ENCODE peak calls at places on chromosomes 2 and 18, in eight cellular contexts. Y is left lung, S is cardiac fibroblast, O is ovary, V is epithelial cell of esophagus, R is A549, H is cardiac muscle cell, M is AG10803. T is an unnamed sample.

GRCh38 chr2:164826293-164827243 is 15.1 kb downstream of the COBLL1 start:
- DNase-seq in H (no peak), S (peak; percentile 54), V (peak; percentile 84), R (no peak), M (peak; percentile 73), Y (no peak), O (no peak), T (no peak)

GRCh38 chr2:126656311-126657145 is 570 bp downstream of the GYPC start:
- DNase-seq in O (peak; percentile 77), R (no peak), V (no peak), M (peak; percentile 58), S (peak; percentile 55), Y (peak; percentile 90), H (peak; percentile 56), T (no peak)

GRCh38 chr18:26566874-26567273 is 18.5 kb upstream of the KCTD1 start:
- DNase-seq in O (no peak), M (no peak), H (no peak), Y (no peak), R (no peak), V (no peak), S (no peak), T (no peak)

GRCh38 chr2:170141865-170142264 is 36.1 kb upstream of the MYO3B start:
- DNase-seq in V (no peak), R (no peak), O (no peak), M (no peak), Y (no peak), H (no peak), S (no peak), T (no peak)

GRCh38 chr18:58227361-58227930 is 183.4 kb downstream of the NEDD4L start:
- DNase-seq in O (no peak), H (no peak), Y (no peak), V (no peak), M (no peak), R (no peak), S (no peak), T (no peak)

GRCh38 chr2:155318710-155319109 is 620.2 kb downstream of the KCNJ3 start:
- DNase-seq in R (no peak), V (no peak), S (no peak), M (no peak), H (no peak), O (no peak), Y (no peak), T (no peak)

GRCh38 chr18:27583021-27583420 is 397.9 kb upstream of the CHST9 start:
- DNase-seq in O (no peak), V (peak; percentile 45), Y (no peak), R (no peak), H (no peak), S (peak; percentile 43), M (no peak), T (no peak)

GRCh38 chr2:238835726-238836301 is 12.1 kb upstream of the TWIST2 start:
- DNase-seq in Y (no peak), O (no peak), H (no peak), S (no peak), M (no peak), V (no peak), R (no peak), T (no peak)

GRCh38 chr2:113240150-113240914 is 38.4 kb downstream of the PAX8 start:
- DNase-seq in Y (peak; percentile 89), S (peak; percentile 95), O (peak; percentile 86), M (peak; percentile 93), H (no peak), V (peak; percentile 98), R (peak; percentile 74), T (peak; percentile 78)

GRCh38 chr2:220163486-220163885 is 536.1 kb downstream of the SLC4A3 start:
- DNase-seq in M (no peak), R (no peak), V (peak; percentile 27), Y (no peak), S (no peak), O (no peak), H (no peak), T (no peak)

GRCh38 chr18:3823073-3823472 is 373.1 kb downstream of the TGIF1 start:
- DNase-seq in H (no peak), Y (no peak), V (no peak), S (no peak), O (no peak), R (no peak), M (no peak), T (no peak)

GRCh38 chr2:26081601-26082000 is 47.7 kb downstream of the RAB10 start:
- DNase-seq in S (no peak), Y (no peak), R (no peak), O (no peak), M (no peak), H (no peak), V (no peak), T (no peak)
- H3K4me3 ChIP-seq in S (no peak overlapping the region), Y (no peak overlapping the region), R (no peak overlapping the region), O (no peak overlapping the region), M (no peak overlapping the region), H (no peak overlapping the region), V (no peak overlapping the region), T (no peak overlapping the region)

DNA sequence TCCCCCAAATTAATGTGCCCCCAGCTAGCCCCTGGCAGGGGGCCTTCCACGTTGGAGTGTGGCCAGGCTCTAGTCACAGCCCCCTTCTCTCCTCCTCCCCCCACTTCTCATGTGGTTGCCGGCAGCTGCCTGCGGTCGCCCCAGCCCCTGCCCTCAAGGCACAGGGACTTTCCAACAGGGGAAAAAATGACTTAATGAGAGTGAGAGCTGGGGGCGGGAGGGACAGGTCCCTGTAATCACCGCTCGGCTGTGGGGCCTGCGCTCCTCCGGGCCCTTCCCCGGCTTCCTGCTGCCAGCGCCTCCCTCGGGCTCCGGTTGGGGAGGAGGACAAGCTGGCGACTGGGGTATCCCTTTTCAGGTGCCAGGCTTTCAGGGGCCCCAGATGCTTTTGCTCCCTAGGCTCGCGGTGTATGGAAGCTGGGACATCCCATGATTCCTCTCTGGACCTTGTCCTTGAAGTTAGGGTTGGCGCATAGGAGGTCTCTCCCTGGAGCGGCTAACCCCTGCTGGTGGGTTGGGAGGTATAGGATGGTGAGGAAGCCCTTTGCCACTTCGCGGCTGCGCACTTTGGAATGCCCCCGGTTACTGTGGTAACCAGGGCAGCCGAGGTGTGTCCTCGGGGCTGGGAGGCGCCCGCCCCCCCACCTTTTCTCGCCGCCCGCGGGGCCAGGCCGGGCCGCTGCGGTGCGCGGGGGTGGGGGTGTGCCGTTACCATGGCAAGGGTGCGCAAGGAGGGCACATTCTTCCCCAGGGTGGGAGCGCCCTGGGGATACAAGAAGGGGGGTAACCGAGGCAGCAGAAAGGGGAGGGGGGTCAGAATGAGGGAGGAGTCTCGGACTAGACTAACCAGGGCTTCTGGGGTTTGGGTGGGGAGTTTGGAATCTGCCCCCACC is 16.1 kb downstream of the WNT10A start:
- DNase-seq in Y (no peak), S (no peak), R (peak; percentile 43), H (no peak), M (no peak), O (no peak), V (peak; percentile 69), T (no peak)
- TF ChIP-seq CTCF in Y (no peak), S (no peak), R (no peak), H (peak; percentile 6), M (no peak), O (no peak), V (no peak), T (no peak)

GRCh38 chr2:233063269-233063975 is 3.3 kb downstream of the INPP5D start:
- DNase-seq in O (no peak), S (no peak), Y (no peak), M (no peak), V (no peak), H (peak; percentile 20), R (peak; percentile 18), T (no peak)

GRCh38 chr2:233064526-233065199 is 4.5 kb downstream of the INPP5D start:
- DNase-seq in R (no peak), H (no peak), V (no peak), M (peak; percentile 9), Y (peak; percentile 75), S (peak; percentile 10), O (no peak), T (no peak)

GRCh38 chr2:233062447-233062842 is 2.3 kb downstream of the INPP5D start:
- DNase-seq in V (no peak), M (no peak), O (no peak), R (no peak), S (no peak), Y (no peak), H (no peak), T (no peak)

GRCh38 chr2:233062946-233063268 is 2.8 kb downstream of the INPP5D start:
- DNase-seq in Y (no peak), H (no peak), V (no peak), S (no peak), O (no peak), R (no peak), M (no peak), T (no peak)

DNA sequence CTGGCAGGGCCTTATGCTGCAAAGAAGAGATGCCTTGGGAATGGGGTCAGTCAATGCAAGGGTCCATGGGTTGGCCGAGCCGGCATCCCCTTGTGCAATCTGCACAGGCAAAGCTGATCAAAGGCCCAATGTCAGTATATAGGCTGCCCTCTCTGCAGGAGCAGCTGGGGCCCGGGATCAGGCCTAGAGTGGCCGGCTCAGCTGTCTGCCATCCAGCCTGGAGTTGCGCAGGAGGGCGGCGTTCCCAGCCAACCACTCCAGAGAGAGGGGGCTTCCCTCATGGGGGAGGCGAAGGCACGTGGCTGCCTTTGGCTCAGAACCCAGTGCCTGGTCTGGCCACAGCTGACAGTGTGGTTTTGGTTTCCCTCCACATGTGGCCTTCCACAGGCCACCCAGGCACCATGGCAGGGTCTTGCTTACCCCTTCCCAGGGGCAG is 3.9 kb downstream of the INPP5D start:
- DNase-seq in H (no peak), M (no peak), S (no peak), Y (peak; percentile 72), R (no peak), V (no peak), O (no peak), T (no peak)
- H3K4me3 ChIP-seq in H (no peak overlapping the region), M (no peak overlapping the region), S (no peak overlapping the region), Y (no peak overlapping the region), R (no peak overlapping the region), V (no peak overlapping the region), O (no peak overlapping the region), T (no peak overlapping the region)

GRCh38 chr2:241959751-241960269 is 90.3 kb downstream of the RTP5 start:
- DNase-seq in V (no peak), S (no peak), H (no peak), O (no peak), Y (no peak), R (no peak), M (no peak), T (no peak)

GRCh38 chr2:241964133-241964532 is 94.6 kb downstream of the RTP5 start:
- DNase-seq in R (no peak), Y (no peak), O (no peak), S (no peak), M (no peak), V (no peak), H (peak; percentile 37), T (no peak)

GRCh38 chr2:241965931-241966412 is 96.4 kb downstream of the RTP5 start:
- DNase-seq in O (no peak), S (peak; percentile 93), R (no peak), Y (no peak), V (peak; percentile 54), H (peak; percentile 46), M (peak; percentile 95), T (peak; percentile 7)

GRCh38 chr2:241961454-241961853 is 91.9 kb downstream of the RTP5 start:
- DNase-seq in Y (no peak), M (no peak), H (no peak), R (no peak), O (no peak), S (no peak), V (no peak), T (no peak)

DNA sequence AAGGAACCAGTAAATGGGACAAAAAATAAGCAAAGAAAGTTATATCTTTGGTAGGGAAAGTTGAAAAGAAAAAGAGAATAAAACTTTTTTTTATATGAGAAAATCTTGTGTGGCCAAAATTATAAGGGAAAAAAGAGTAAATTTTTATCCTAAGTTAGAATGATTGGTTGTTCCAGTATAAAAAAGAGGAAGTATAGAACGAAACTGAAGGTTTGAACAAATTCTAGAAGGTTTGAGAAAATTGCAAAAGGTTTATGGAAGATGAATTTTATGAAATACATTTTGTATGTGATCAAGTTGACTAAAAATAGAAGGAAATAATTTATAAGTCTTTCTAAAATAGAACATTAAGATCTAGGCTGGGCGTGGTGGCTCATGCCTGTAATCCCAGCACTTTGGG is 93.7 kb downstream of the RTP5 start:
- DNase-seq in M (no peak), Y (no peak), H (no peak), R (no peak), S (no peak), O (no peak), V (no peak), T (no peak)
- TF ChIP-seq CTCF in M (no peak), Y (no peak), H (no peak), R (no peak), S (no peak), O (no peak), V (no peak), T (no peak)